ENCODE peak calls at places on chromosomes 4 and X, in nine cellular contexts. One of them, this sample, is unnamed.

GRCh38 chr4:118587946-118588345 is 97.2 kb upstream of the METTL14 start:
- DNase-seq in MM.1S: no peak
- DNase-seq in GM23338: no peak
- DNase-seq in neural progenitor cell: no peak
- DNase-seq in HCT116: no peak
- DNase-seq in GM23248: no peak
- DNase-seq in SK-N-SH: no peak
- DNase-seq in hepatocyte: no peak
- DNase-seq in PC-3: no peak
- DNase-seq in this sample: no peak

GRCh38 chr4:30714408-30715031 is 5.6 kb upstream of the PCDH7 start:
- DNase-seq in MM.1S: peak
- DNase-seq in GM23338: peak
- DNase-seq in neural progenitor cell: peak
- DNase-seq in HCT116: peak
- DNase-seq in GM23248: peak
- DNase-seq in SK-N-SH: peak
- DNase-seq in hepatocyte: peak
- DNase-seq in PC-3: peak
- DNase-seq in this sample: peak

GRCh38 chrX:17032351-17032750 is 85.9 kb downstream of the REPS2 start:
- DNase-seq in MM.1S: no peak
- DNase-seq in GM23338: no peak
- DNase-seq in neural progenitor cell: no peak
- DNase-seq in HCT116: no peak
- DNase-seq in GM23248: peak
- DNase-seq in SK-N-SH: no peak
- DNase-seq in hepatocyte: no peak
- DNase-seq in PC-3: peak
- DNase-seq in this sample: no peak

GRCh38 chr4:100177855-100178254 is 12.4 kb downstream of the DDIT4L start:
- DNase-seq in MM.1S: no peak
- DNase-seq in GM23338: no peak
- DNase-seq in neural progenitor cell: no peak
- DNase-seq in HCT116: no peak
- DNase-seq in GM23248: no peak
- DNase-seq in SK-N-SH: no peak
- DNase-seq in hepatocyte: no peak
- DNase-seq in PC-3: peak
- DNase-seq in this sample: no peak

GRCh38 chr4:164866817-164867490 is 10.0 kb upstream of the APELA start:
- DNase-seq in MM.1S: no peak
- DNase-seq in GM23338: peak
- DNase-seq in neural progenitor cell: peak
- DNase-seq in HCT116: no peak
- DNase-seq in GM23248: peak
- DNase-seq in SK-N-SH: no peak
- DNase-seq in hepatocyte: no peak
- DNase-seq in PC-3: no peak
- DNase-seq in this sample: no peak

GRCh38 chrX:140712413-140713173 is 3.0 kb downstream of the LINC00632 start:
- DNase-seq in MM.1S: no peak
- DNase-seq in GM23338: peak
- DNase-seq in neural progenitor cell: peak
- DNase-seq in HCT116: no peak
- DNase-seq in GM23248: peak
- DNase-seq in SK-N-SH: peak
- DNase-seq in hepatocyte: peak
- DNase-seq in PC-3: peak
- DNase-seq in this sample: no peak

GRCh38 chr4:77052352-77052751 is 23.4 kb downstream of the CCNI start:
- DNase-seq in MM.1S: peak
- DNase-seq in GM23338: peak
- DNase-seq in neural progenitor cell: peak
- DNase-seq in HCT116: peak
- DNase-seq in GM23248: peak
- DNase-seq in SK-N-SH: no peak
- DNase-seq in hepatocyte: peak
- DNase-seq in PC-3: peak
- DNase-seq in this sample: peak

GRCh38 chr4:103305355-103305754 is 107.2 kb upstream of the CENPE start:
- DNase-seq in MM.1S: no peak
- DNase-seq in GM23338: no peak
- DNase-seq in neural progenitor cell: no peak
- DNase-seq in HCT116: no peak
- DNase-seq in GM23248: no peak
- DNase-seq in SK-N-SH: no peak
- DNase-seq in hepatocyte: no peak
- DNase-seq in PC-3: no peak
- DNase-seq in this sample: no peak

GRCh38 chrX:85084770-85085393 is 81.2 kb downstream of the APOOL start:
- DNase-seq in MM.1S: peak
- DNase-seq in GM23338: peak
- DNase-seq in neural progenitor cell: peak
- DNase-seq in HCT116: peak
- DNase-seq in GM23248: peak
- DNase-seq in SK-N-SH: peak
- DNase-seq in hepatocyte: peak
- DNase-seq in PC-3: peak
- DNase-seq in this sample: peak

GRCh38 chr4:145882594-145882993 is 56.0 kb downstream of the ZNF827 start:
- DNase-seq in MM.1S: no peak
- DNase-seq in GM23338: no peak
- DNase-seq in neural progenitor cell: no peak
- DNase-seq in HCT116: no peak
- DNase-seq in GM23248: no peak
- DNase-seq in SK-N-SH: no peak
- DNase-seq in hepatocyte: no peak
- DNase-seq in PC-3: no peak
- DNase-seq in this sample: no peak

GRCh38 chrX:119758682-119759332 is 419 bp downstream of the SOWAHD start:
- DNase-seq in MM.1S: peak
- DNase-seq in GM23338: peak
- DNase-seq in neural progenitor cell: peak
- DNase-seq in HCT116: no peak
- DNase-seq in GM23248: peak
- DNase-seq in SK-N-SH: peak
- DNase-seq in hepatocyte: peak
- DNase-seq in PC-3: no peak
- DNase-seq in this sample: no peak

GRCh38 chr4:129095811-129096454 is at the start of gene C4orf33:
- DNase-seq in MM.1S: peak
- DNase-seq in GM23338: peak
- DNase-seq in neural progenitor cell: peak
- DNase-seq in HCT116: peak
- DNase-seq in GM23248: peak
- DNase-seq in SK-N-SH: peak
- DNase-seq in hepatocyte: peak
- DNase-seq in PC-3: peak
- DNase-seq in this sample: peak
- TF ChIP-seq EZH2phosphoT487 in MM.1S: no peak
- TF ChIP-seq EZH2phosphoT487 in GM23338: no peak
- TF ChIP-seq EZH2phosphoT487 in neural progenitor cell: no peak
- TF ChIP-seq EZH2phosphoT487 in HCT116: no peak
- TF ChIP-seq EZH2phosphoT487 in GM23248: no peak
- TF ChIP-seq EZH2phosphoT487 in SK-N-SH: no peak
- TF ChIP-seq EZH2phosphoT487 in hepatocyte: no peak
- TF ChIP-seq EZH2phosphoT487 in PC-3: no peak
- TF ChIP-seq EZH2phosphoT487 in this sample: no peak

GRCh38 chrX:103571726-103572125 is 13.6 kb upstream of the TCEAL4 start:
- DNase-seq in MM.1S: no peak
- DNase-seq in GM23338: no peak
- DNase-seq in neural progenitor cell: no peak
- DNase-seq in HCT116: no peak
- DNase-seq in GM23248: no peak
- DNase-seq in SK-N-SH: no peak
- DNase-seq in hepatocyte: no peak
- DNase-seq in PC-3: no peak
- DNase-seq in this sample: no peak

GRCh38 chrX:103571121-103571520 is 14.2 kb upstream of the TCEAL4 start:
- DNase-seq in MM.1S: no peak
- DNase-seq in GM23338: no peak
- DNase-seq in neural progenitor cell: no peak
- DNase-seq in HCT116: no peak
- DNase-seq in GM23248: no peak
- DNase-seq in SK-N-SH: no peak
- DNase-seq in hepatocyte: no peak
- DNase-seq in PC-3: no peak
- DNase-seq in this sample: no peak

GRCh38 chrX:103562801-103563200 is 22.5 kb upstream of the TCEAL4 start:
- DNase-seq in MM.1S: no peak
- DNase-seq in GM23338: no peak
- DNase-seq in neural progenitor cell: no peak
- DNase-seq in HCT116: no peak
- DNase-seq in GM23248: peak
- DNase-seq in SK-N-SH: no peak
- DNase-seq in hepatocyte: no peak
- DNase-seq in PC-3: peak
- DNase-seq in this sample: no peak

GRCh38 chrX:103565197-103565596 is 20.1 kb upstream of the TCEAL4 start:
- DNase-seq in MM.1S: peak
- DNase-seq in GM23338: no peak
- DNase-seq in neural progenitor cell: no peak
- DNase-seq in HCT116: no peak
- DNase-seq in GM23248: peak
- DNase-seq in SK-N-SH: no peak
- DNase-seq in hepatocyte: no peak
- DNase-seq in PC-3: no peak
- DNase-seq in this sample: no peak

GRCh38 chrX:103565752-103566151 is 19.6 kb upstream of the TCEAL4 start:
- DNase-seq in MM.1S: no peak
- DNase-seq in GM23338: no peak
- DNase-seq in neural progenitor cell: no peak
- DNase-seq in HCT116: no peak
- DNase-seq in GM23248: peak
- DNase-seq in SK-N-SH: no peak
- DNase-seq in hepatocyte: peak
- DNase-seq in PC-3: peak
- DNase-seq in this sample: no peak
- TF ChIP-seq EZH2phosphoT487 in MM.1S: no peak
- TF ChIP-seq EZH2phosphoT487 in GM23338: no peak
- TF ChIP-seq EZH2phosphoT487 in neural progenitor cell: no peak
- TF ChIP-seq EZH2phosphoT487 in HCT116: no peak
- TF ChIP-seq EZH2phosphoT487 in GM23248: no peak
- TF ChIP-seq EZH2phosphoT487 in SK-N-SH: no peak
- TF ChIP-seq EZH2phosphoT487 in hepatocyte: no peak
- TF ChIP-seq EZH2phosphoT487 in PC-3: no peak
- TF ChIP-seq EZH2phosphoT487 in this sample: no peak

DNA sequence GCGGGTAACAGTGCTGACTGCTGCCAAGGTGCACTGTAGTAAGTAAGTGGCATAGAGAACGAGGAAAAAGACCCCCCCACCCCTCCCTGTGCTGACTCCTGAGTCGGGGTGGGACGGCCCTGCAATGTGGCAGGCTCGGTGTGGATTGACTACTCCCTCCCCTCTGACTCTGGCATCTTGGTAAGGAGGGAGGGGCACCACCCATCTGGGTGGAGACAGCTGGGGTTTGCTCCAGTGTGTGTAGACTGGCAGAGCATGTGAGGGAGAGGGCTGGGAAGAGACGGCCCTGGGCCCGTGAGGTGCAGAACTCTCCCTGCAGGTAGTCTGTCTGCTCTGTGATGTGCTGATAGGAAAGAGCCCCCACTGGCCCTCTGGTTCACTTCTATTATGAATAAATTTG is 31.0 kb downstream of the NSG1 start:
- DNase-seq in MM.1S: no peak
- DNase-seq in GM23338: no peak
- DNase-seq in neural progenitor cell: no peak
- DNase-seq in HCT116: no peak
- DNase-seq in GM23248: no peak
- DNase-seq in SK-N-SH: no peak
- DNase-seq in hepatocyte: no peak
- DNase-seq in PC-3: no peak
- DNase-seq in this sample: no peak
- TF ChIP-seq EZH2phosphoT487 in MM.1S: no peak
- TF ChIP-seq EZH2phosphoT487 in GM23338: no peak
- TF ChIP-seq EZH2phosphoT487 in neural progenitor cell: no peak
- TF ChIP-seq EZH2phosphoT487 in HCT116: no peak
- TF ChIP-seq EZH2phosphoT487 in GM23248: no peak
- TF ChIP-seq EZH2phosphoT487 in SK-N-SH: no peak
- TF ChIP-seq EZH2phosphoT487 in hepatocyte: no peak
- TF ChIP-seq EZH2phosphoT487 in PC-3: no peak
- TF ChIP-seq EZH2phosphoT487 in this sample: no peak

GRCh38 chr4:39232100-39232499 is 49.8 kb downstream of the WDR19 start:
- DNase-seq in MM.1S: no peak
- DNase-seq in GM23338: no peak
- DNase-seq in neural progenitor cell: no peak
- DNase-seq in HCT116: no peak
- DNase-seq in GM23248: no peak
- DNase-seq in SK-N-SH: no peak
- DNase-seq in hepatocyte: no peak
- DNase-seq in PC-3: no peak
- DNase-seq in this sample: no peak

GRCh38 chr4:39230462-39230861 is 48.1 kb downstream of the WDR19 start:
- DNase-seq in MM.1S: no peak
- DNase-seq in GM23338: no peak
- DNase-seq in neural progenitor cell: no peak
- DNase-seq in HCT116: no peak
- DNase-seq in GM23248: no peak
- DNase-seq in SK-N-SH: no peak
- DNase-seq in hepatocyte: no peak
- DNase-seq in PC-3: no peak
- DNase-seq in this sample: no peak

GRCh38 chr4:39228377-39228776 is 46.0 kb downstream of the WDR19 start:
- DNase-seq in MM.1S: no peak
- DNase-seq in GM23338: no peak
- DNase-seq in neural progenitor cell: no peak
- DNase-seq in HCT116: no peak
- DNase-seq in GM23248: no peak
- DNase-seq in SK-N-SH: no peak
- DNase-seq in hepatocyte: no peak
- DNase-seq in PC-3: no peak
- DNase-seq in this sample: no peak

GRCh38 chr4:39231660-39232059 is 49.3 kb downstream of the WDR19 start:
- DNase-seq in MM.1S: no peak
- DNase-seq in GM23338: no peak
- DNase-seq in neural progenitor cell: no peak
- DNase-seq in HCT116: no peak
- DNase-seq in GM23248: no peak
- DNase-seq in SK-N-SH: no peak
- DNase-seq in hepatocyte: no peak
- DNase-seq in PC-3: no peak
- DNase-seq in this sample: no peak

DNA sequence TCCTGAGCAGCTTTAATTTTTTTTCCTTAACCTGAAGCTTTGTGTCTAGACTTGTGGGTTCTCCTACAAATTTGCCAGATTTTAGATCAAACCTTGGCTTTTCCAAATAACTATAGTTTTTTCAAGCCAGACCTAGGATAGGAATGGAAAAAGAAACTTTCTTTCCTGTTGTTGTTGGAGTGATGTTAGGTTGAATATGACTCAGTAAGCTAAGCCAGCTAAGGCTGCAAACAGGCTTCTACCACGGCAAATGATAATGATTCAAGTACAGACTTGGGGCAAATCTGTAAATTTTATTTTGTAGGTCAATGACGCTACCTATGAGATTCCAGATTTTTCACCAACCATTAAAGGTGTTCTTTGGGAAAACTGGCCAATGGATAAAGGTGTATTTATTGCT is 45.6 kb downstream of the WDR19 start:
- DNase-seq in MM.1S: no peak
- DNase-seq in GM23338: no peak
- DNase-seq in neural progenitor cell: no peak
- DNase-seq in HCT116: no peak
- DNase-seq in GM23248: peak
- DNase-seq in SK-N-SH: no peak
- DNase-seq in hepatocyte: no peak
- DNase-seq in PC-3: no peak
- DNase-seq in this sample: no peak
- TF ChIP-seq EZH2phosphoT487 in MM.1S: no peak
- TF ChIP-seq EZH2phosphoT487 in GM23338: no peak
- TF ChIP-seq EZH2phosphoT487 in neural progenitor cell: no peak
- TF ChIP-seq EZH2phosphoT487 in HCT116: no peak
- TF ChIP-seq EZH2phosphoT487 in GM23248: no peak
- TF ChIP-seq EZH2phosphoT487 in SK-N-SH: no peak
- TF ChIP-seq EZH2phosphoT487 in hepatocyte: no peak
- TF ChIP-seq EZH2phosphoT487 in PC-3: no peak
- TF ChIP-seq EZH2phosphoT487 in this sample: no peak